ENCODE peak calls at places on chromosomes 16 and 17, in four cellular contexts. I is AML-193, O is colonic mucosa, E is T follicular helper cell. C is an unnamed sample.

GRCh38 chr16:24686678-24687077 is 42.8 kb upstream of the TNRC6A start:
- DNase-seq in I (no peak), O (no peak), E (no peak), C (no peak)

GRCh38 chr17:75526555-75527270 is 1.2 kb downstream of the LLGL2 start:
- DNase-seq in I (no peak), O (peak; percentile 84), E (no peak), C (peak; percentile 76)

GRCh38 chr17:81295678-81296381 is 723 bp upstream of the SLC38A10 start:
- DNase-seq in I (peak; percentile 64), O (peak; percentile 80), E (peak; percentile 47), C (peak; percentile 81)

GRCh38 chr17:60148300-60148838 is 1.4 kb upstream of the CA4 start:
- DNase-seq in I (no peak), O (no peak), E (no peak), C (peak; percentile 27)

GRCh38 chr17:28371245-28372202 is at the start of gene SARM1:
- DNase-seq in I (no peak), O (peak; percentile 79), E (peak; percentile 64), C (peak; percentile 93)

GRCh38 chr17:57328109-57328882 is 72.0 kb downstream of the MSI2 start:
- DNase-seq in I (no peak), O (no peak), E (no peak), C (no peak)

GRCh38 chr17:66964930-66965800 is 658 bp downstream of the CACNG4 start:
- DNase-seq in I (no peak), O (peak; percentile 61), E (no peak), C (no peak)

GRCh38 chr17:50565559-50566350 is 5.2 kb downstream of the CACNA1G start:
- DNase-seq in I (no peak), O (no peak), E (no peak), C (no peak)

GRCh38 chr17:55117063-55117611 is 147.6 kb upstream of the HLF start:
- DNase-seq in I (no peak), O (no peak), E (no peak), C (no peak)

GRCh38 chr16:8928467-8928957 is 35.2 kb downstream of the USP7 start:
- DNase-seq in I (no peak), O (no peak), E (no peak), C (no peak)